ENCODE peak calls at places on chromosome 22, in four cellular contexts. One of them, this sample, is unnamed.

GRCh38 chr22:41308054-41308453 is 6.7 kb downstream of the ZC3H7B start:
- DNase-seq in HCT116: no peak
- DNase-seq in HepG2: no peak
- DNase-seq in K562: no peak
- DNase-seq in this sample: no peak

GRCh38 chr22:48569476-48570233 is 1258.0 kb downstream of the BRD1 start:
- DNase-seq in HCT116: no peak
- DNase-seq in HepG2: no peak
- DNase-seq in K562: no peak
- DNase-seq in this sample: no peak

GRCh38 chr22:36291831-36292740 is 39.2 kb downstream of the APOL1 start:
- DNase-seq in HCT116: no peak
- DNase-seq in HepG2: no peak
- DNase-seq in K562: no peak
- DNase-seq in this sample: no peak

GRCh38 chr22:39278040-39278439 is 33.3 kb upstream of the PDGFB start:
- DNase-seq in HCT116: no peak
- DNase-seq in HepG2: no peak
- DNase-seq in K562: no peak
- DNase-seq in this sample: no peak

GRCh38 chr22:39454385-39454871 is 2.4 kb upstream of the MGAT3 start:
- DNase-seq in HCT116: no peak
- DNase-seq in HepG2: no peak
- DNase-seq in K562: no peak
- DNase-seq in this sample: no peak

GRCh38 chr22:18979957-18980356 is 43.9 kb upstream of the PRODH start:
- DNase-seq in HCT116: no peak
- DNase-seq in HepG2: peak; percentile 27
- DNase-seq in K562: no peak
- DNase-seq in this sample: no peak

GRCh38 chr22:42688241-42688913 is 32.3 kb downstream of the A4GALT start:
- DNase-seq in HCT116: no peak
- DNase-seq in HepG2: peak; percentile 57
- DNase-seq in K562: peak; percentile 38
- DNase-seq in this sample: peak; percentile 89

GRCh38 chr22:49208768-49209252 is 618.9 kb downstream of the BRD1 start:
- DNase-seq in HCT116: no peak
- DNase-seq in HepG2: no peak
- DNase-seq in K562: peak; percentile 26
- DNase-seq in this sample: no peak

GRCh38 chr22:32326647-32327046 is 31.0 kb upstream of the RFPL3 start:
- DNase-seq in HCT116: no peak
- DNase-seq in HepG2: no peak
- DNase-seq in K562: no peak
- DNase-seq in this sample: no peak

GRCh38 chr22:31162015-31162765 is 2.2 kb downstream of the RNF185 start:
- DNase-seq in HCT116: no peak
- DNase-seq in HepG2: no peak
- DNase-seq in K562: no peak
- DNase-seq in this sample: no peak

GRCh38 chr22:31271485-31271884 is 20.8 kb downstream of the PIK3IP1 start:
- DNase-seq in HCT116: no peak
- DNase-seq in HepG2: peak; percentile 50
- DNase-seq in K562: no peak
- DNase-seq in this sample: no peak

GRCh38 chr22:47813661-47814060 is 1051.2 kb downstream of the TBC1D22A start:
- DNase-seq in HCT116: no peak
- DNase-seq in HepG2: no peak
- DNase-seq in K562: no peak
- DNase-seq in this sample: no peak

GRCh38 chr22:31296258-31296657 is 4.0 kb upstream of the PIK3IP1 start:
- DNase-seq in HCT116: no peak
- DNase-seq in HepG2: no peak
- DNase-seq in K562: no peak
- DNase-seq in this sample: no peak

GRCh38 chr22:29369460-29369859 is 18.9 kb downstream of the AP1B1 start:
- DNase-seq in HCT116: no peak
- DNase-seq in HepG2: no peak
- DNase-seq in K562: peak; percentile 25
- DNase-seq in this sample: no peak

GRCh38 chr22:21762712-21763581 is 27.4 kb upstream of the YPEL1 start:
- DNase-seq in HCT116: no peak
- DNase-seq in HepG2: no peak
- DNase-seq in K562: no peak
- DNase-seq in this sample: no peak

GRCh38 chr22:21765909-21766529 is 30.4 kb upstream of the YPEL1 start:
- DNase-seq in HCT116: no peak
- DNase-seq in HepG2: no peak
- DNase-seq in K562: no peak
- DNase-seq in this sample: no peak

GRCh38 chr22:21761994-21762680 is 26.5 kb upstream of the YPEL1 start:
- DNase-seq in HCT116: no peak
- DNase-seq in HepG2: no peak
- DNase-seq in K562: no peak
- DNase-seq in this sample: no peak

GRCh38 chr22:21766933-21767462 is 31.4 kb upstream of the YPEL1 start:
- DNase-seq in HCT116: no peak
- DNase-seq in HepG2: no peak
- DNase-seq in K562: no peak
- DNase-seq in this sample: no peak

GRCh38 chr22:21764038-21764804 is 28.6 kb upstream of the YPEL1 start:
- DNase-seq in HCT116: no peak
- DNase-seq in HepG2: no peak
- DNase-seq in K562: no peak
- DNase-seq in this sample: no peak
- TF ChIP-seq JUND in HCT116: no peak
- TF ChIP-seq JUND in HepG2: no peak
- TF ChIP-seq JUND in K562: no peak
- TF ChIP-seq JUND in this sample: no peak

GRCh38 chr22:37566903-37567798 is 6.9 kb downstream of the CDC42EP1 start:
- DNase-seq in HCT116: peak; percentile 84
- DNase-seq in HepG2: peak; percentile 61
- DNase-seq in K562: peak; percentile 44
- DNase-seq in this sample: peak; percentile 73

GRCh38 chr22:37565830-37566229 is 5.5 kb downstream of the CDC42EP1 start:
- DNase-seq in HCT116: no peak
- DNase-seq in HepG2: no peak
- DNase-seq in K562: no peak
- DNase-seq in this sample: no peak

GRCh38 chr22:37567991-37568390 is 7.7 kb downstream of the CDC42EP1 start:
- DNase-seq in HCT116: no peak
- DNase-seq in HepG2: no peak
- DNase-seq in K562: no peak
- DNase-seq in this sample: no peak

GRCh38 chr22:37568448-37569008 is 8.2 kb downstream of the CDC42EP1 start:
- DNase-seq in HCT116: no peak
- DNase-seq in HepG2: no peak
- DNase-seq in K562: no peak
- DNase-seq in this sample: no peak

GRCh38 chr22:37566329-37566837 is 6.1 kb downstream of the CDC42EP1 start:
- DNase-seq in HCT116: no peak
- DNase-seq in HepG2: no peak
- DNase-seq in K562: no peak
- DNase-seq in this sample: no peak
- TF ChIP-seq JUND in HCT116: no peak
- TF ChIP-seq JUND in HepG2: no peak
- TF ChIP-seq JUND in K562: no peak
- TF ChIP-seq JUND in this sample: no peak

GRCh38 chr22:45335854-45336492 is 26.2 kb downstream of the FAM118A start:
- DNase-seq in HCT116: no peak
- DNase-seq in HepG2: no peak
- DNase-seq in K562: no peak
- DNase-seq in this sample: no peak

GRCh38 chr22:45335021-45335818 is 25.5 kb downstream of the FAM118A start:
- DNase-seq in HCT116: no peak
- DNase-seq in HepG2: no peak
- DNase-seq in K562: no peak
- DNase-seq in this sample: no peak

GRCh38 chr22:45334528-45334927 is 24.8 kb downstream of the FAM118A start:
- DNase-seq in HCT116: no peak
- DNase-seq in HepG2: no peak
- DNase-seq in K562: no peak
- DNase-seq in this sample: no peak

GRCh38 chr22:45332001-45332400 is 22.3 kb downstream of the FAM118A start:
- DNase-seq in HCT116: no peak
- DNase-seq in HepG2: no peak
- DNase-seq in K562: no peak
- DNase-seq in this sample: no peak

GRCh38 chr22:45334068-45334467 is 24.3 kb downstream of the FAM118A start:
- DNase-seq in HCT116: no peak
- DNase-seq in HepG2: no peak
- DNase-seq in K562: no peak
- DNase-seq in this sample: no peak
- TF ChIP-seq JUND in HCT116: no peak
- TF ChIP-seq JUND in HepG2: no peak
- TF ChIP-seq JUND in K562: no peak
- TF ChIP-seq JUND in this sample: no peak

GRCh38 chr22:26921726-26922125 is 264.3 kb downstream of the MIAT start:
- DNase-seq in HCT116: no peak
- DNase-seq in HepG2: no peak
- DNase-seq in K562: no peak
- DNase-seq in this sample: no peak

GRCh38 chr22:26914786-26915185 is 257.4 kb downstream of the MIAT start:
- DNase-seq in HCT116: no peak
- DNase-seq in HepG2: no peak
- DNase-seq in K562: no peak
- DNase-seq in this sample: no peak

GRCh38 chr22:26916236-26916635 is 258.8 kb downstream of the MIAT start:
- DNase-seq in HCT116: no peak
- DNase-seq in HepG2: no peak
- DNase-seq in K562: no peak
- DNase-seq in this sample: no peak

GRCh38 chr22:26922804-26923203 is 265.4 kb downstream of the MIAT start:
- DNase-seq in HCT116: no peak
- DNase-seq in HepG2: no peak
- DNase-seq in K562: peak; percentile 12
- DNase-seq in this sample: peak; percentile 33

GRCh38 chr22:26918236-26918635 is 260.8 kb downstream of the MIAT start:
- DNase-seq in HCT116: peak; percentile 1
- DNase-seq in HepG2: no peak
- DNase-seq in K562: no peak
- DNase-seq in this sample: no peak
- TF ChIP-seq JUND in HCT116: no peak
- TF ChIP-seq JUND in HepG2: no peak
- TF ChIP-seq JUND in K562: no peak
- TF ChIP-seq JUND in this sample: no peak

GRCh38 chr22:22498267-22498666 is 10.3 kb downstream of the ZNF280B start:
- DNase-seq in HCT116: no peak
- DNase-seq in HepG2: no peak
- DNase-seq in K562: no peak
- DNase-seq in this sample: no peak
- TF ChIP-seq JUND in HCT116: no peak
- TF ChIP-seq JUND in HepG2: no peak
- TF ChIP-seq JUND in K562: no peak
- TF ChIP-seq JUND in this sample: no peak

DNA sequence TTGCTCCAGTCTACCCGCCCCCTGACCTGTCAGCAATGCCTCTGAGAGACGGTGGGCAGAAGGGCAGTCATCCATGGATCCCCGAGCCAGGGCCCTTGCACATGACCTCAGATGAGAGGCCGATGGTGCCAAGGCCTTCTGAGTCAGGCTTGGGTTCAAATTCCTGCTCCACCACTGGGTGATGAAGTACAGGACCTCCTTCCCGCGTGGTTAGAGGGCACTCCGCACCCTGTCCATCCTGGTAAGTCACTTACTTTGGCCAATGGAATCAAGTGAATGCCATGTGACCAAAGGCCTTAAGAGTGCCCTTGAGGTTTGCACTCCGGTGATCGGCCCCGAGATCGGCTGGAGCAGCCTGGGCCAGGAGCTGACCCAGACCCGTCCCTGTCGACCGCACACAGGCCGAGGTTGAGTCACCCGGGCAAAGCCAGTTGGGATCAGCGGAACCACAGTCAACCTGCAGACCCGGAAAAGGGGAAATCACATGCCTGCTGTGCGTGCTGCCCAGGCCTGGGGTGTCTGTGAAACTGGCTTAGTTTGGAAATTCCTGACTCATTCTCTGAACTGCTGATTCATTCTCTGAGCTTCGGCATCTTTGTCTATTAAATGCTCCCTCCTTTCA is 48.9 kb downstream of the RTL6 start:
- DNase-seq in HCT116: no peak
- DNase-seq in HepG2: no peak
- DNase-seq in K562: peak; percentile 11
- DNase-seq in this sample: no peak
- TF ChIP-seq JUND in HCT116: no peak
- TF ChIP-seq JUND in HepG2: no peak
- TF ChIP-seq JUND in K562: peak; percentile 11
- TF ChIP-seq JUND in this sample: no peak

DNA sequence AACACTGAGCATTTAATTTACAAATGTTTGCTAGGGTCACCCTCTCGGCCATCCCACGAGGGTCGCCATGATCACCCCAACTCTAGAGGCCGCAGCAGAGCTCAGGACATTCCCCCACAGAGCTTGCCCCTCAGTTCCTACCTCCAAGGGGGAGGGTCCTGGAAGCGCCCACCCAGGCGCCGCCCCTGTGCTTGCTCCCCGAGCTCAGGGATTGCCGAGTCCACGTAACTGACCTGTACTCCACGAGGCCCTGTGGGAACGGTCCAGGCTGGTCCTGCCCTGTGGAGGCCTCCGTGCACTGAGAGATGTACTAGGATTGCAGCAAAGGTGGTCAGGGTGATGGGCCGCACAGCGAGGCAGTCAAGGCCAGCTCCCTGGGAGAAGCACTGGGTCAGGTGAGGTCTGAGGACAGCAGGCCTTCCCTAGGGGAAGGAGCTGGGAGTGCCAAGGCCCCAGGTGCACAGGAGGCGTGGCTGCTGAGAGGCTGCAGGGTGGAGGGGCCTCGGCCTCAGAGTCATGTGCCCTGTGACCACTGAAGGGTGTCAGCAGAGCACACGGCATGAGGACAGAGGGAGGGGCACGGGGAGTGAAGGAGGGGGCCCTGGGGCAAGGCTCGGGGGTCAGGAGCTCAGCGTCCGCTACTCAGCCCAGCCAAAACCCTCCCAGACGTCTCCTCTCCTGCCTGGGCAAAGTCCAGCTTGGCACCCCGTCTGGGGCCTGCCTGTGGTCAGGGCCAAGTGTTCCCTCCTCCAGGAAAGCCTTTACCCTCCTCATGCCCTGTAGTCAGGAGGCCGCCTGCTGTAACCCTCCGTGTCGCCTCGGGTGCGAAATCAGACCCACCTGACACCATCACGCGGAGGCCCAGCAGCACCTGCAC is 2.4 kb upstream of the MIOX start:
- DNase-seq in HCT116: no peak
- DNase-seq in HepG2: no peak
- DNase-seq in K562: no peak
- DNase-seq in this sample: no peak
- TF ChIP-seq JUND in HCT116: no peak
- TF ChIP-seq JUND in HepG2: no peak
- TF ChIP-seq JUND in K562: no peak
- TF ChIP-seq JUND in this sample: no peak